ENCODE peak calls at places on chromosome 18, in seven cellular contexts. V is A172; I is DMS 273 treated with DMSO at 0.1 percent for 48 hours; G is stimulated activated CD8-positive, alpha-beta memory T cell treated with anti-CD3 and anti-CD28 coated beads, Interleukin-4, amount 100 ng/mL, for 24 hours; B is foreskin fibroblast; E is NCI-H524; U is SJSA1. D is an unnamed sample.

GRCh38 chr18:12838178-12838634 is 45.8 kb downstream of the PTPN2 start:
- DNase-seq in V (peak), I (no peak), G (no peak), B (peak), E (no peak), U (peak), D (no peak)

GRCh38 chr18:65523461-65523860 is 227.4 kb upstream of the CDH7 start:
- DNase-seq in V (no peak), I (no peak), G (no peak), B (no peak), E (no peak), U (no peak), D (no peak)

GRCh38 chr18:45785015-45785597 is 40.4 kb upstream of the SIGLEC15 start:
- DNase-seq in V (peak), I (no peak), G (no peak), B (no peak), E (no peak), U (peak), D (peak)

GRCh38 chr18:12497296-12497695 is 89.6 kb downstream of the PRELID3A start:
- DNase-seq in V (no peak), I (no peak), G (no peak), B (no peak), E (no peak), U (no peak), D (no peak)

GRCh38 chr18:9422816-9423519 is 52.3 kb upstream of the RALBP1 start:
- DNase-seq in V (peak), I (no peak), G (no peak), B (no peak), E (no peak), U (no peak), D (no peak)

GRCh38 chr18:23355206-23355605 is 97.9 kb upstream of the RIOK3 start:
- DNase-seq in V (no peak), I (no peak), G (no peak), B (no peak), E (no peak), U (no peak), D (no peak)

GRCh38 chr18:70228546-70228945 is 23.1 kb upstream of the RTTN start:
- DNase-seq in V (no peak), I (no peak), G (no peak), B (peak), E (no peak), U (no peak), D (no peak)

GRCh38 chr18:41449612-41450011 is 505.4 kb upstream of the PIK3C3 start:
- DNase-seq in V (no peak), I (no peak), G (no peak), B (no peak), E (no peak), U (no peak), D (no peak)

GRCh38 chr18:28684746-28685145 is 507.8 kb upstream of the CDH2 start:
- DNase-seq in V (no peak), I (no peak), G (no peak), B (peak), E (no peak), U (no peak), D (no peak)

GRCh38 chr18:22601481-22601880 is 183.8 kb upstream of the CTAGE1 start:
- DNase-seq in V (no peak), I (no peak), G (no peak), B (peak), E (no peak), U (no peak), D (no peak)

GRCh38 chr18:47767699-47768098 is 162.8 kb downstream of the SMAD2 start:
- DNase-seq in V (no peak), I (no peak), G (no peak), B (no peak), E (no peak), U (no peak), D (no peak)

GRCh38 chr18:36809590-36810381 is 19.0 kb downstream of the TPGS2 start:
- DNase-seq in V (peak), I (peak), G (no peak), B (peak), E (peak), U (peak), D (no peak)

GRCh38 chr18:4157339-4157738 is 297.8 kb downstream of the DLGAP1 start:
- DNase-seq in V (no peak), I (no peak), G (no peak), B (no peak), E (no peak), U (no peak), D (no peak)

GRCh38 chr18:62556397-62556796 is 33.6 kb downstream of the ZCCHC2 start:
- DNase-seq in V (no peak), I (no peak), G (no peak), B (no peak), E (no peak), U (no peak), D (no peak)

D was measured in NK-92 treated with Interleukin-12 subunit alpha and Interleukin-12 subunit beta, amount 100 ng/mL, for 24 hours.